ENCODE peak calls at places on chromosomes 16 and 17, in eight cellular contexts. V, U, O, A, B, G, R and X are unnamed samples.

GRCh38 chr17:73594025-73594424 is 50.2 kb downstream of the SDK2 start:
- DNase-seq in U (no peak), B (no peak), V (no peak), O (no peak), R (no peak), A (no peak), G (no peak), X (no peak)

GRCh38 chr16:23152386-23153178 is 3.3 kb upstream of the USP31 start:
- DNase-seq in V (no peak), O (no peak), R (no peak), U (no peak), G (no peak), B (no peak), A (no peak), X (no peak)

GRCh38 chr16:66834746-66835145 is 4.0 kb upstream of the NAE1 start:
- DNase-seq in V (no peak), U (no peak), B (no peak), R (no peak), O (no peak), A (no peak), G (no peak), X (no peak)

GRCh38 chr17:50769884-50770283 is 2.6 kb upstream of the ANKRD40CL start:
- DNase-seq in A (no peak), U (no peak), V (no peak), R (no peak), B (no peak), O (no peak), G (no peak), X (peak)

GRCh38 chr17:65191805-65192740 is 54.9 kb downstream of the RGS9 start:
- DNase-seq in G (no peak), A (peak), U (no peak), B (no peak), V (peak), O (no peak), R (no peak), X (no peak)

GRCh38 chr16:20903116-20903888 is 2.7 kb downstream of the LYRM1 start:
- DNase-seq in R (no peak), V (no peak), O (no peak), A (no peak), B (no peak), U (no peak), G (no peak), X (no peak)

GRCh38 chr17:10652984-10653680 is 4.0 kb downstream of the MYH3 start:
- DNase-seq in O (no peak), B (no peak), V (no peak), A (no peak), G (no peak), U (no peak), R (no peak), X (no peak)

GRCh38 chr17:60065867-60066266 is 12.9 kb downstream of the HEATR6 start:
- DNase-seq in G (no peak), O (no peak), A (peak), V (no peak), R (no peak), U (no peak), B (no peak), X (no peak)

GRCh38 chr16:56613706-56614105 is 5.3 kb downstream of the MT2A start:
- DNase-seq in B (no peak), V (no peak), U (no peak), O (no peak), G (no peak), A (no peak), R (no peak), X (no peak)

GRCh38 chr17:74565116-74565515 is 2.2 kb downstream of the CD300H start:
- DNase-seq in A (no peak), B (peak), O (no peak), V (no peak), U (no peak), R (no peak), G (no peak), X (no peak)

GRCh38 chr16:3259097-3259496 is 2.7 kb upstream of the MEFV start:
- DNase-seq in R (no peak), A (no peak), B (no peak), O (no peak), U (no peak), G (no peak), V (no peak), X (peak)

GRCh38 chr17:46143827-46144236 is 49.4 kb downstream of the KANSL1 start:
- DNase-seq in B (no peak), A (no peak), U (no peak), G (no peak), R (no peak), V (no peak), O (no peak), X (no peak)

GRCh38 chr17:5832886-5833285 is 237.3 kb upstream of the WSCD1 start:
- DNase-seq in A (peak), U (peak), R (no peak), B (peak), G (no peak), O (no peak), V (peak), X (no peak)

GRCh38 chr16:64687796-64688195 is 434.1 kb downstream of the CDH11 start:
- DNase-seq in A (no peak), V (no peak), U (no peak), G (no peak), B (no peak), O (no peak), R (no peak), X (no peak)

GRCh38 chr16:66689282-66689681 is 7.3 kb downstream of the CMTM4 start:
- DNase-seq in U (no peak), G (no peak), B (no peak), A (no peak), R (no peak), V (no peak), O (no peak), X (no peak)